ENCODE peak calls at places on chromosomes 2 and 18, in four cellular contexts. W, H, S and A are unnamed samples.
A peak's percentile ranks its signal among the peaks of the same experiment; 100 is the strongest.

GRCh38 chr2:226427538-226428307 is 371.9 kb downstream of the IRS1 start:
- DNase-seq in W (no peak), H (no peak), S (no peak), A (no peak)

GRCh38 chr2:160695402-160696060 is 201.9 kb upstream of the RBMS1 start:
- DNase-seq in W (no peak), H (no peak), S (no peak), A (no peak)

GRCh38 chr2:55768991-55769390 is 75.3 kb upstream of the PNPT1 start:
- DNase-seq in W (no peak), H (no peak), S (no peak), A (no peak)

GRCh38 chr2:44118257-44118656 is 50.4 kb upstream of the PPM1B start:
- DNase-seq in W (no peak), H (no peak), S (no peak), A (no peak)

GRCh38 chr18:11850821-11851155 is 425 bp upstream of the CHMP1B start:
- DNase-seq in W (no peak), H (no peak), S (no peak), A (no peak)

GRCh38 chr2:11004206-11004605 is 92.5 kb downstream of the KCNF1 start:
- DNase-seq in W (no peak), H (no peak), S (no peak), A (no peak)

GRCh38 chr2:168816369-168816768 is 13.9 kb downstream of the NOSTRIN start:
- DNase-seq in W (no peak), H (no peak), S (no peak), A (no peak)

GRCh38 chr2:118903029-118903351 is 39.0 kb upstream of the MARCO start:
- DNase-seq in W (no peak), H (no peak), S (no peak), A (no peak)

GRCh38 chr2:45119855-45120254 is 110.6 kb upstream of the SIX2 start:
- DNase-seq in W (no peak), H (no peak), S (no peak), A (no peak)

GRCh38 chr2:35081001-35081628 is 1274.5 kb upstream of the CRIM1 start:
- DNase-seq in W (no peak), H (no peak), S (no peak), A (no peak)

GRCh38 chr2:174717273-174717672 is 47.0 kb downstream of the CHRNA1 start:
- DNase-seq in W (no peak), H (no peak), S (no peak), A (no peak)

GRCh38 chr18:7255643-7256042 is 24.8 kb downstream of the LRRC30 start:
- DNase-seq in W (no peak), H (no peak), S (no peak), A (no peak)

GRCh38 chr2:25743132-25743830 is 69.9 kb upstream of the DTNB start:
- DNase-seq in W (no peak), H (no peak), S (no peak), A (no peak)

GRCh38 chr2:231781798-231782726 is 980 bp upstream of the PDE6D start:
- DNase-seq in W (no peak), H (peak; percentile 20), S (peak; percentile 15), A (no peak)

GRCh38 chr2:16373341-16373740 is 292.3 kb downstream of the CYRIA start:
- DNase-seq in W (no peak), H (no peak), S (no peak), A (no peak)

GRCh38 chr2:233456111-233456510 is 101.8 kb downstream of the DGKD start:
- DNase-seq in W (no peak), H (no peak), S (no peak), A (no peak)

DNA sequence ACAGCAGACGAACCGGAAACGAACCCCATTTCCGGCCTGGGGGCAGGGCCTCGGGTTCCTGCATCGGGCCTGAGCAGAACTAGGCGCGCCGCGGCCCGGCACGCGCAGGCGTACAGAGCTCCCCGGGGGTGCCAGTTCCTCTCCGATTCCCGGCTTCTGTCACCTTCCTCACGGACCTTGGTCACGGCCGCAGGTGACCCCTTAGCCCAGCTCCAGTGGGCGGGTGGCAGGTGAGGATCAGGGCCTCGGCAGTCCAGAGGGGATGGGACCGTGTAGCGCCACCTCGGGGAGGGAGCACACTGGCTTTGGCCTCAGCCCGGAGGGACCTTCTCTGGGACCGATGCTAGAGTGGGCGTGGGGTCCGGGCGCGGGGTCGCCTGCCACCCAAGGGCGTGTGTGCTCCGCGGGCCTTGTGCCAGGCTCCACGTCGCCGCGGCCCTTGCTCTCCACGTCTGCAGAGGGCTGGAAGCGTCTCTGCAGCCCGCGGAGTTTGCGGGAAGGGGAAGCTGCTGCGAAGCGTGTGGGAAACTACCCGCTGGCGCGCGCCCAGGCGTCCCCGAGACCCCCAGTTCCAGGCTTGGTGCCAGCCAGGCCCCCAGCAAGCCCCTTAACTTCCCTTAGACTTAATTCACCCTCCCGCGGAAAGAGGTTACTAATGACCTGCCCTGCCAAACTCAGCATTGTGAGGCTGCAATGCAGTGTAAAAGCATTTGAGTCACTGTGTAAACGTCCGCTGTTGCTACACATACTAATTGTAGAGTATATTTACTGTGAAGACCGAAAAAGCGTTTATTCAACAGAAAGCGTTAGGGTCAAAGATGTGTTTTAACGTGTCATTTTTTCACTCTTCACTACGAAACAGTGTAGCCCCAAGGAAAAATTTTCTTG is at the start of gene TRAPPC12:
- DNase-seq in W (peak; percentile 86), H (peak; percentile 90), S (peak; percentile 85), A (peak; percentile 98)
- TF ChIP-seq CTCF in W (no peak), H (no peak), S (no peak), A (peak; percentile 65)

GRCh38 chr2:48886919-48887318 is 131.4 kb upstream of the LHCGR start:
- DNase-seq in W (no peak), H (no peak), S (no peak), A (no peak)

GRCh38 chr2:48890732-48891131 is 135.2 kb upstream of the LHCGR start:
- DNase-seq in W (no peak), H (no peak), S (no peak), A (no peak)

GRCh38 chr2:48883661-48884060 is 128.1 kb upstream of the LHCGR start:
- DNase-seq in W (no peak), H (no peak), S (no peak), A (no peak)

DNA sequence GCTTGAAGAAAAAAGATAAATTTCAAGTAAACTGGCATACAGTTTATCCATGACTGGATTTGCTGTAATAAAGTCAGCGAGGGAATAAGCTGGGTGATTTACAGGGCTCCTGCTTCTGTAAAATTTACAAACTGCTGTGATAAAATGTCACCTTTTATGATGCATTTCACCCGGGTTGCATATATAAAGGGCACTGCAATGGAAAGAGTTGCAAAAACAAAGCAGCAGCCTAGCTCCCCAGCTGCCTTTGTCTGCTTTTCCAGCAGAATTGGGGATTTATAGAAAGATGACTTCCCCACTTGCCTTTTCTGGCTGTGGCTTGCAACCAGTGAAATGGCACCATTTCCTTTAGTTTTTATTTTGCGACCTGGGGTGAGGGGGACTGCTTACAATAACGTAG is 132.6 kb upstream of the LHCGR start:
- DNase-seq in W (no peak), H (no peak), S (no peak), A (no peak)
- TF ChIP-seq CTCF in W (no peak), H (no peak), S (no peak), A (no peak)

GRCh38 chr2:95159690-95160449 is at the start of gene ZNF514:
- DNase-seq in W (peak; percentile 88), H (peak; percentile 64), S (peak; percentile 65), A (peak; percentile 86)

GRCh38 chr2:95165030-95165370 is 609 bp upstream of the ZNF2 start:
- DNase-seq in W (no peak), H (no peak), S (no peak), A (no peak)

GRCh38 chr2:95166065-95166763 is 605 bp downstream of the ZNF2 start:
- DNase-seq in W (no peak), H (no peak), S (no peak), A (no peak)

GRCh38 chr2:95165371-95166064 is at the start of gene ZNF2:
- DNase-seq in W (peak; percentile 97), H (peak; percentile 98), S (peak; percentile 96), A (peak; percentile 99)
- TF ChIP-seq CTCF in W (no peak), H (no peak), S (no peak), A (peak; percentile 11)

GRCh38 chr2:205858781-205859478 is 176.6 kb downstream of the NRP2 start:
- DNase-seq in W (no peak), H (peak; percentile 38), S (no peak), A (no peak)
- TF ChIP-seq CTCF in W (no peak), H (no peak), S (no peak), A (no peak)